ENCODE peak calls at places on chromosomes 16 and 17, in six cellular contexts. S is activated gamma-delta T cell treated with anti-CD3 and anti-CD28 coated beads, Interleukin-2, amount 50 U/mL, for 16 hours; J is hypothalamus; R is WTC11; N is HCT116; U is choroid plexus epithelial cell. W is an unnamed sample.

GRCh38 chr16:69941251-69942098 is 9.7 kb upstream of the CLEC18A start:
- DNase-seq in S (no peak), J (no peak), R (no peak), N (no peak), U (no peak), W (no peak)

GRCh38 chr17:80195671-80196529 is 24.2 kb downstream of the SGSH start:
- DNase-seq in S (peak), J (no peak), R (peak), N (no peak), U (peak), W (no peak)

GRCh38 chr17:64641499-64641898 is 20.6 kb downstream of the SMURF2 start:
- DNase-seq in S (no peak), J (no peak), R (no peak), N (no peak), U (peak), W (peak)

GRCh38 chr16:9934723-9935508 is 247.3 kb downstream of the GRIN2A start:
- DNase-seq in S (no peak), J (no peak), R (no peak), N (no peak), U (no peak), W (no peak)

GRCh38 chr16:66135376-66135775 is 231.1 kb upstream of the CDH5 start:
- DNase-seq in S (no peak), J (no peak), R (no peak), N (no peak), U (peak), W (no peak)

GRCh38 chr17:30570596-30571265 is 93.5 kb downstream of the GOSR1 start:
- DNase-seq in S (no peak), J (no peak), R (no peak), N (no peak), U (no peak), W (no peak)

GRCh38 chr16:74026373-74027281 is 270.0 kb upstream of the PSMD7 start:
- DNase-seq in S (no peak), J (no peak), R (peak), N (no peak), U (no peak), W (no peak)

GRCh38 chr17:4584835-4585187 is 482 bp downstream of the SMTNL2 start:
- DNase-seq in S (no peak), J (no peak), R (peak), N (no peak), U (no peak), W (no peak)

GRCh38 chr16:84054271-84054670 is 11.7 kb upstream of the SLC38A8 start:
- DNase-seq in S (no peak), J (no peak), R (no peak), N (no peak), U (no peak), W (no peak)